ENCODE peak calls at places on chromosomes 16 and 17, in eight cellular contexts. C is progenitor cell of endocrine pancreas, U is heart right ventricle, I is ELR, N is Calu3, J is cardiac septum, B is fibroblast of lung, E is NCI-H1092. K is an unnamed sample.

GRCh38 chr16:9159839-9160550 is 68.6 kb downstream of the HAPSTR1 start:
- DNase-seq in C (peak; percentile 52), U (peak; percentile 12), I (peak; percentile 56), N (peak; percentile 89), J (peak; percentile 82), B (peak; percentile 49), E (no peak), K (peak; percentile 68)

GRCh38 chr17:42673885-42674754 is 2.7 kb downstream of the PLEKHH3 start:
- DNase-seq in C (no peak), U (peak; percentile 82), I (peak; percentile 79), N (peak; percentile 60), J (no peak), B (peak; percentile 57), E (no peak), K (peak; percentile 31)

GRCh38 chr17:2215616-2216364 is 87.8 kb downstream of the SMG6 start:
- DNase-seq in C (no peak), U (peak; percentile 81), I (peak; percentile 84), N (no peak), J (peak; percentile 87), B (peak; percentile 99), E (no peak), K (no peak)

GRCh38 chr17:78996781-78997201 is 12.8 kb downstream of the CANT1 start:
- DNase-seq in C (no peak), U (no peak), I (no peak), N (no peak), J (peak; percentile 71), B (no peak), E (no peak), K (no peak)

GRCh38 chr16:86946396-86946795 is 368.0 kb downstream of the FOXL1 start:
- DNase-seq in C (no peak), U (no peak), I (peak; percentile 69), N (no peak), J (no peak), B (peak; percentile 63), E (no peak), K (no peak)

GRCh38 chr16:21253470-21253869 is 20.0 kb downstream of the ANKS4B start:
- DNase-seq in C (no peak), U (no peak), I (no peak), N (no peak), J (no peak), B (no peak), E (no peak), K (no peak)

GRCh38 chr17:36949461-36949927 is 740 bp downstream of the AATF start:
- DNase-seq in C (no peak), U (no peak), I (no peak), N (no peak), J (no peak), B (peak; percentile 34), E (no peak), K (no peak)

GRCh38 chr16:78556421-78556820 is 457.0 kb downstream of the WWOX start:
- DNase-seq in C (no peak), U (no peak), I (no peak), N (no peak), J (no peak), B (no peak), E (no peak), K (no peak)

GRCh38 chr16:10663744-10664143 is 31.0 kb downstream of the TEKT5 start:
- DNase-seq in C (no peak), U (no peak), I (no peak), N (no peak), J (no peak), B (no peak), E (no peak), K (no peak)

GRCh38 chr17:42428141-42428944 is 5.3 kb upstream of the CAVIN1 start:
- DNase-seq in C (no peak), U (peak; percentile 54), I (peak; percentile 99), N (peak; percentile 78), J (no peak), B (peak; percentile 98), E (peak; percentile 40), K (peak; percentile 98)

GRCh38 chr16:80197790-80198201 is 343.0 kb upstream of the DYNLRB2 start:
- DNase-seq in C (no peak), U (no peak), I (peak; percentile 97), N (no peak), J (no peak), B (peak; percentile 97), E (no peak), K (peak; percentile 93)

GRCh38 chr16:47617732-47618131 is 156.6 kb downstream of the PHKB start:
- DNase-seq in C (no peak), U (no peak), I (no peak), N (no peak), J (no peak), B (peak; percentile 63), E (no peak), K (peak; percentile 49)

GRCh38 chr16:3012828-3013420 is at the start of gene CLDN9:
- DNase-seq in C (no peak), U (no peak), I (peak; percentile 59), N (peak; percentile 73), J (no peak), B (no peak), E (peak; percentile 43), K (no peak)

GRCh38 chr16:11946433-11946832 is 4.6 kb upstream of the NPIPB2 start:
- DNase-seq in C (no peak), U (no peak), I (peak; percentile 48), N (no peak), J (no peak), B (peak; percentile 30), E (no peak), K (no peak)

GRCh38 chr16:3876695-3877094 is 3.8 kb downstream of the CREBBP start:
- DNase-seq in C (no peak), U (no peak), I (peak; percentile 72), N (no peak), J (no peak), B (peak; percentile 56), E (no peak), K (no peak)

GRCh38 chr17:48499248-48499647 is 31.6 kb downstream of the HOXB1 start:
- DNase-seq in C (no peak), U (no peak), I (peak; percentile 74), N (no peak), J (no peak), B (peak; percentile 51), E (no peak), K (peak; percentile 44)

GRCh38 chr16:26816885-26817571 is 249.7 kb upstream of the C16orf82 start:
- DNase-seq in C (no peak), U (no peak), I (peak; percentile 61), N (no peak), J (no peak), B (peak; percentile 20), E (no peak), K (no peak)

GRCh38 chr17:17809527-17810373 is 27.0 kb downstream of the SREBF1 start:
- DNase-seq in C (no peak), U (peak; percentile 56), I (peak; percentile 22), N (no peak), J (no peak), B (peak; percentile 43), E (no peak), K (no peak)

GRCh38 chr16:85803570-85803969 is 4.1 kb downstream of the COX4I1 start:
- DNase-seq in C (no peak), U (no peak), I (no peak), N (no peak), J (no peak), B (no peak), E (no peak), K (no peak)

GRCh38 chr16:50531359-50531758 is 16.8 kb upstream of the NKD1 start:
- DNase-seq in C (no peak), U (no peak), I (no peak), N (no peak), J (peak; percentile 38), B (no peak), E (no peak), K (no peak)

GRCh38 chr17:48391460-48391859 is 38.6 kb downstream of the SKAP1 start:
- DNase-seq in C (no peak), U (no peak), I (no peak), N (no peak), J (no peak), B (no peak), E (no peak), K (no peak)

GRCh38 chr16:46949216-46949892 is 24.1 kb downstream of the DNAJA2 start:
- DNase-seq in C (no peak), U (no peak), I (no peak), N (no peak), J (no peak), B (no peak), E (no peak), K (no peak)

GRCh38 chr16:1823821-1824220 is 2.8 kb downstream of the HAGH start:
- DNase-seq in C (no peak), U (no peak), I (peak; percentile 63), N (peak; percentile 60), J (no peak), B (peak; percentile 47), E (no peak), K (peak; percentile 46)

GRCh38 chr16:84559311-84559932 is 55.0 kb upstream of the MEAK7 start:
- DNase-seq in C (no peak), U (no peak), I (no peak), N (peak; percentile 51), J (no peak), B (no peak), E (no peak), K (peak; percentile 11)

GRCh38 chr16:47492036-47492427 is 30.9 kb downstream of the PHKB start:
- DNase-seq in C (no peak), U (no peak), I (no peak), N (no peak), J (no peak), B (no peak), E (no peak), K (no peak)

GRCh38 chr17:66677201-66677981 is 157.5 kb upstream of the CACNG5 start:
- DNase-seq in C (no peak), U (no peak), I (peak; percentile 91), N (no peak), J (no peak), B (peak; percentile 91), E (no peak), K (peak; percentile 96)

GRCh38 chr17:82832411-82832810 is 7.4 kb downstream of the ZNF750 start:
- DNase-seq in C (no peak), U (no peak), I (no peak), N (no peak), J (no peak), B (no peak), E (no peak), K (no peak)

GRCh38 chr17:40686192-40686591 is 17.4 kb downstream of the KRT24 start:
- DNase-seq in C (no peak), U (no peak), I (no peak), N (no peak), J (no peak), B (no peak), E (no peak), K (no peak)

GRCh38 chr17:1764274-1764673 is 2.4 kb downstream of the SERPINF1 start:
- DNase-seq in C (no peak), U (peak; percentile 66), I (no peak), N (no peak), J (no peak), B (peak; percentile 83), E (no peak), K (peak; percentile 88)

K was measured in mammary epithelial cell.